ENCODE peak calls at places on chromosomes 2 and 18, in six cellular contexts. Y, I, J, V, U and P are unnamed samples.

GRCh38 chr18:354003-354402 is 86.2 kb upstream of the THOC1 start:
- DNase-seq in Y (no peak), I (no peak), J (no peak), V (no peak), U (no peak), P (no peak)

GRCh38 chr18:67875936-67876335 is 359.4 kb upstream of the DSEL start:
- DNase-seq in Y (no peak), I (no peak), J (no peak), V (no peak), U (no peak), P (no peak)

GRCh38 chr2:68031546-68032160 is 31.2 kb downstream of the C1D start:
- DNase-seq in Y (peak; percentile 55), I (no peak), J (no peak), V (peak; percentile 72), U (no peak), P (no peak)

GRCh38 chr2:83068706-83069105 is 1390.4 kb downstream of the SUCLG1 start:
- DNase-seq in Y (no peak), I (no peak), J (no peak), V (peak; percentile 74), U (no peak), P (no peak)

GRCh38 chr2:27561060-27561459 is 21.8 kb upstream of the ZNF512 start:
- DNase-seq in Y (no peak), I (no peak), J (no peak), V (no peak), U (no peak), P (no peak)

GRCh38 chr2:20164734-20165242 is 60.1 kb downstream of the SDC1 start:
- DNase-seq in Y (no peak), I (no peak), J (no peak), V (peak; percentile 50), U (no peak), P (no peak)

GRCh38 chr2:175539122-175539521 is 357.6 kb upstream of the ATP5MC3 start:
- DNase-seq in Y (no peak), I (no peak), J (no peak), V (no peak), U (no peak), P (no peak)

GRCh38 chr2:214328941-214329340 is 81.9 kb upstream of the VWC2L start:
- DNase-seq in Y (no peak), I (no peak), J (no peak), V (no peak), U (no peak), P (no peak)

GRCh38 chr2:20562540-20563225 is 88.2 kb downstream of the HS1BP3 start:
- DNase-seq in Y (no peak), I (peak; percentile 38), J (no peak), V (no peak), U (no peak), P (peak; percentile 69)

GRCh38 chr18:69128978-69129377 is 271.7 kb upstream of the DOK6 start:
- DNase-seq in Y (no peak), I (no peak), J (no peak), V (no peak), U (no peak), P (no peak)

GRCh38 chr2:127197475-127198385 is 22.4 kb downstream of the CYP27C1 start:
- DNase-seq in Y (no peak), I (peak; percentile 67), J (peak; percentile 46), V (peak; percentile 58), U (peak; percentile 82), P (peak; percentile 87)

GRCh38 chr2:205976120-205976814 is 109.7 kb downstream of the INO80D start:
- DNase-seq in Y (no peak), I (no peak), J (no peak), V (no peak), U (no peak), P (no peak)

GRCh38 chr2:154375625-154376020 is 322.9 kb upstream of the KCNJ3 start:
- DNase-seq in Y (no peak), I (no peak), J (no peak), V (peak; percentile 51), U (no peak), P (peak; percentile 11)

GRCh38 chr2:175627405-175627804 is 374.7 kb downstream of the LNPK start:
- DNase-seq in Y (no peak), I (no peak), J (no peak), V (no peak), U (no peak), P (no peak)

GRCh38 chr18:11567391-11567790 is 42.0 kb upstream of the SLC35G4 start:
- DNase-seq in Y (no peak), I (no peak), J (no peak), V (no peak), U (no peak), P (no peak)

GRCh38 chr2:15763106-15763821 is 171.6 kb downstream of the DDX1 start:
- DNase-seq in Y (no peak), I (no peak), J (no peak), V (no peak), U (no peak), P (no peak)

GRCh38 chr2:25517701-25518100 is 155.7 kb downstream of the DTNB start:
- DNase-seq in Y (no peak), I (no peak), J (no peak), V (no peak), U (no peak), P (no peak)

GRCh38 chr18:40577255-40577654 is 1377.8 kb upstream of the PIK3C3 start:
- DNase-seq in Y (no peak), I (no peak), J (no peak), V (no peak), U (no peak), P (no peak)

GRCh38 chr2:100878000-100878786 is 58.3 kb downstream of the NPAS2 start:
- DNase-seq in Y (no peak), I (no peak), J (peak; percentile 49), V (peak; percentile 38), U (no peak), P (no peak)

GRCh38 chr2:109715302-109715937 is 78.7 kb upstream of the RGPD5 start:
- DNase-seq in Y (no peak), I (no peak), J (no peak), V (peak; percentile 49), U (peak; percentile 61), P (no peak)

GRCh38 chr2:167289651-167290410 is 401.6 kb downstream of the XIRP2 start:
- DNase-seq in Y (no peak), I (no peak), J (no peak), V (no peak), U (no peak), P (no peak)

GRCh38 chr2:88828397-88829137 is 137.1 kb downstream of the RPIA start:
- DNase-seq in Y (no peak), I (no peak), J (peak; percentile 56), V (peak; percentile 60), U (no peak), P (no peak)

GRCh38 chr18:61898576-61899205 is 5.9 kb upstream of the RNF152 start:
- DNase-seq in Y (no peak), I (no peak), J (no peak), V (no peak), U (peak; percentile 45), P (peak; percentile 86)

GRCh38 chr2:223674998-223675609 is 72.9 kb upstream of the SCG2 start:
- DNase-seq in Y (no peak), I (peak; percentile 27), J (no peak), V (peak; percentile 60), U (no peak), P (peak; percentile 32)

GRCh38 chr2:21011876-21012556 is 31.9 kb downstream of the APOB start:
- DNase-seq in Y (no peak), I (no peak), J (no peak), V (no peak), U (no peak), P (no peak)

GRCh38 chr2:150477347-150477746 is 10.1 kb downstream of the RND3 start:
- DNase-seq in Y (no peak), I (no peak), J (no peak), V (no peak), U (peak; percentile 85), P (peak; percentile 46)

GRCh38 chr2:23078799-23079434 is 306.1 kb upstream of the KLHL29 start:
- DNase-seq in Y (no peak), I (no peak), J (no peak), V (no peak), U (no peak), P (no peak)

GRCh38 chr2:230774348-230774951 is 61.8 kb downstream of the CAB39 start:
- DNase-seq in Y (no peak), I (no peak), J (no peak), V (peak; percentile 71), U (no peak), P (no peak)

DNA sequence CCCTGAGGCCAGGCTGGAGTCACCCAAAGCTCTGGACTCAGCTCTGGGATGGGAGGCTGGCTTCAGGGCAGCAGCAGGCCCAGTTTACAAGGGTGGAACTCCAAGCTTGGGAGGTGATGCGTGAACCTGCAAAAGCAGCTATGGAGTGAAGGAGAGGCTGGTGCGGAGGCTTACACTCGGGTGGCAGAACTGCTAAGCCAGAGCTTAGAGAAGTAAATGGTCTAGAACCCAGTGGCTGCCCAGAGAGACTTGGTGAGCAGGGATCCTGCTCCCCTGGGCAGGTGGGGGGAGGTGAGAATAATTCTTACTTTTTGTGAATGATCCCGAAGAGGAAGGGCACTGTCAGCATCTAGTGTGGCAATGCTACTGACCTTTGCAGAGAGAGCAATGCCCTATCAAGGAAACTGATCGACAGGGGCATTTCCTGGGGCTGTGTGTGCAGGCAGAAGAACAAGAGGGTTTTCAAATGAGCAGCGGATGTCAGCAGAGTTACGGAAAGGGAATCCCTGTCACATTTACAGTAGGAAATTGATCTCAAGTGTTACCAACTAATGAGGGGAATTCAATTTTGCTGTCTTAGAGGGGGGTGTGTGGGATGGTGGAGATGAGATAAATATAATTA is 80.4 kb downstream of the TGFA start:
- DNase-seq in Y (no peak), I (peak; percentile 38), J (no peak), V (no peak), U (no peak), P (no peak)
- TF ChIP-seq CTCF in Y (no peak), I (no peak), J (no peak), V (no peak), U (no peak), P (no peak)

DNA sequence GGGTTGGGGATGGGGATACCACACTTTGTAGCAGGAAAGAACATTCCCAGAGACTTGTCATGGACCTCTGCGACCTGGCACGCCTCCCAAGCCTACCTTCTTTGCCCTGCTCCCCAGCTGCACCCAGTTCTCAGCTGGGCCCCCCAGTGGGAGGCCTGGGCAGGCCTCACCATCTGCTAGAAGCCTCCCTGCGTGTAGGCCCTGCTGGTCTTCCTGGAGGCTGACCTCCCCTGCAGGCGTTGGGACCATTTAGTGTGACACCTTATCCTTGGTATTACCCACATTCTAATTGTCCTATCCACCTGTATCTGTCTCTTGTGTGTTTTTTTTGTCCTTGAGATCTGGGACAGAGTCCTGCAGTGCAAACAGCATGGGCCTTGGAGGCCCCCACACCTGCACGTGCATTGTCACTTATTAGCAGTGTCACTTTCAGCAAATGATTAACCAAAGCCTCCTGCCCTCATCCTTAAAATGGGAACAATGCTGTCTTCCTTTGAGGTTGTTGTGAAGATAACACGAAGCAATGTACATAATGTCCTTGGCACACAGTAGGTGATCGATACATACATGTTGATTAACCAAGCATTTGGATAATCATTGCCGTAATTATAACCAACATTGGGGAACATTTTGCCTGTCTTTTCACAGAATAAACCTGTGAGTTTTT is 77.2 kb downstream of the LIPG start:
- DNase-seq in Y (no peak), I (no peak), J (no peak), V (no peak), U (no peak), P (no peak)
- TF ChIP-seq CTCF in Y (no peak), I (no peak), J (no peak), V (no peak), U (no peak), P (no peak)

GRCh38 chr18:21851327-21851961 is 110.9 kb downstream of the MIB1 start:
- DNase-seq in Y (peak; percentile 8), I (no peak), J (no peak), V (peak; percentile 46), U (no peak), P (no peak)
- TF ChIP-seq CTCF in Y (no peak), I (no peak), J (peak; percentile 69), V (peak; percentile 43), U (peak; percentile 13), P (no peak)

GRCh38 chr18:44680271-44681038 is at the start of gene SETBP1:
- DNase-seq in Y (peak; percentile 78), I (peak; percentile 74), J (peak; percentile 70), V (peak; percentile 58), U (peak; percentile 73), P (peak; percentile 57)
- TF ChIP-seq CTCF in Y (no peak), I (no peak), J (peak; percentile 22), V (no peak), U (no peak), P (no peak)